ENCODE peak calls at places on chromosomes 1 and 21, in four cellular contexts. One of them, this sample, is unnamed. For H3K36me3, the result is how much of the 10 kb centered on the place peaks cover.

GRCh38 chr1:63051356-63051755 is 267.4 kb downstream of the ATG4C start:
- DNase-seq in right lobe of liver: no peak
- DNase-seq in ovary: no peak
- DNase-seq in mucosa of descending colon: no peak
- DNase-seq in this sample: no peak

GRCh38 chr21:38965241-38965640 is 159.5 kb downstream of the ETS2 start:
- DNase-seq in ovary: no peak
- DNase-seq in mucosa of descending colon: no peak
- DNase-seq in right lobe of liver: no peak
- DNase-seq in this sample: no peak

GRCh38 chr1:152752225-152752624 is 5.6 kb upstream of the KPRP start:
- DNase-seq in right lobe of liver: no peak
- DNase-seq in ovary: no peak
- DNase-seq in mucosa of descending colon: no peak
- DNase-seq in this sample: no peak

GRCh38 chr1:7760245-7760644 is 10.9 kb upstream of the VAMP3 start:
- DNase-seq in ovary: no peak
- DNase-seq in right lobe of liver: no peak
- DNase-seq in mucosa of descending colon: no peak
- DNase-seq in this sample: no peak

GRCh38 chr1:217389895-217390294 is 241.0 kb downstream of the GPATCH2 start:
- DNase-seq in ovary: no peak
- DNase-seq in right lobe of liver: no peak
- DNase-seq in mucosa of descending colon: no peak
- DNase-seq in this sample: no peak

GRCh38 chr1:93080424-93080823 is 1.3 kb downstream of the MTF2 start:
- DNase-seq in right lobe of liver: no peak
- DNase-seq in mucosa of descending colon: no peak
- DNase-seq in ovary: no peak
- DNase-seq in this sample: no peak

GRCh38 chr21:31426235-31426797 is 82.3 kb upstream of the TIAM1 start:
- DNase-seq in ovary: no peak
- DNase-seq in right lobe of liver: no peak
- DNase-seq in mucosa of descending colon: no peak
- DNase-seq in this sample: no peak

GRCh38 chr1:218030846-218031245 is 254.2 kb upstream of the RRP15 start:
- DNase-seq in right lobe of liver: no peak
- DNase-seq in ovary: no peak
- DNase-seq in mucosa of descending colon: no peak
- DNase-seq in this sample: no peak

GRCh38 chr21:41606706-41607105 is 98.7 kb upstream of the TMPRSS2 start:
- DNase-seq in mucosa of descending colon: no peak
- DNase-seq in right lobe of liver: no peak
- DNase-seq in ovary: no peak
- DNase-seq in this sample: no peak

GRCh38 chr21:38984982-38985422 is 179.3 kb downstream of the ETS2 start:
- DNase-seq in ovary: no peak
- DNase-seq in mucosa of descending colon: no peak
- DNase-seq in right lobe of liver: no peak
- DNase-seq in this sample: no peak

GRCh38 chr1:23989249-23989648 is 9.1 kb upstream of the SRSF10 start:
- DNase-seq in mucosa of descending colon: no peak
- DNase-seq in right lobe of liver: no peak
- DNase-seq in ovary: no peak
- DNase-seq in this sample: no peak

GRCh38 chr1:99149952-99150351 is 114.3 kb upstream of the PLPPR4 start:
- DNase-seq in ovary: no peak
- DNase-seq in mucosa of descending colon: no peak
- DNase-seq in right lobe of liver: no peak
- DNase-seq in this sample: no peak

GRCh38 chr21:34205811-34206635 is 132.6 kb downstream of the MRPS6 start:
- DNase-seq in mucosa of descending colon: no peak
- DNase-seq in ovary: no peak
- DNase-seq in right lobe of liver: no peak
- DNase-seq in this sample: no peak

GRCh38 chr21:32256226-32256625 is 22.6 kb downstream of the MIS18A start:
- DNase-seq in mucosa of descending colon: no peak
- DNase-seq in ovary: no peak
- DNase-seq in right lobe of liver: no peak
- DNase-seq in this sample: no peak

GRCh38 chr1:155729031-155729898 is 40.4 kb downstream of the DAP3 start:
- DNase-seq in mucosa of descending colon: no peak
- DNase-seq in ovary: peak
- DNase-seq in right lobe of liver: peak
- DNase-seq in this sample: peak

GRCh38 chr1:43847290-43847689 is 86.3 kb upstream of the ARTN start:
- DNase-seq in ovary: no peak
- DNase-seq in mucosa of descending colon: no peak
- DNase-seq in right lobe of liver: no peak
- DNase-seq in this sample: no peak

GRCh38 chr21:31552826-31553225 is 106.7 kb upstream of the SOD1 start:
- DNase-seq in mucosa of descending colon: no peak
- DNase-seq in right lobe of liver: no peak
- DNase-seq in ovary: no peak
- DNase-seq in this sample: no peak

GRCh38 chr1:44030606-44031050 is 634 bp downstream of the SLC6A9 start:
- DNase-seq in ovary: peak
- DNase-seq in right lobe of liver: no peak
- DNase-seq in mucosa of descending colon: no peak
- DNase-seq in this sample: no peak

GRCh38 chr1:66333463-66334232 is 200.3 kb upstream of the SGIP1 start:
- DNase-seq in right lobe of liver: no peak
- DNase-seq in mucosa of descending colon: peak
- DNase-seq in ovary: no peak
- DNase-seq in this sample: no peak

GRCh38 chr1:183164350-183164749 is 21.7 kb upstream of the LAMC2 start:
- DNase-seq in ovary: no peak
- DNase-seq in right lobe of liver: no peak
- DNase-seq in mucosa of descending colon: no peak
- DNase-seq in this sample: no peak

GRCh38 chr1:225146478-225146877 is 217.0 kb downstream of the DNAH14 start:
- DNase-seq in right lobe of liver: no peak
- DNase-seq in ovary: no peak
- DNase-seq in mucosa of descending colon: no peak
- DNase-seq in this sample: no peak

GRCh38 chr1:158100498-158100897 is 80.2 kb upstream of the CD1D start:
- DNase-seq in ovary: no peak
- DNase-seq in right lobe of liver: no peak
- DNase-seq in mucosa of descending colon: no peak
- DNase-seq in this sample: no peak

GRCh38 chr21:41740604-41741252 is 26.1 kb downstream of the RIPK4 start:
- DNase-seq in mucosa of descending colon: no peak
- DNase-seq in ovary: no peak
- DNase-seq in right lobe of liver: no peak
- DNase-seq in this sample: no peak

GRCh38 chr1:95259245-95259644 is 25.2 kb downstream of the RWDD3 start:
- DNase-seq in mucosa of descending colon: no peak
- DNase-seq in right lobe of liver: no peak
- DNase-seq in ovary: no peak
- DNase-seq in this sample: no peak

GRCh38 chr1:110519125-110519810 is at the start of gene KCNA10:
- DNase-seq in right lobe of liver: no peak
- DNase-seq in mucosa of descending colon: no peak
- DNase-seq in ovary: no peak
- DNase-seq in this sample: no peak

GRCh38 chr1:157047064-157047410 is 1.5 kb upstream of the ARHGEF11 start:
- DNase-seq in right lobe of liver: no peak
- DNase-seq in ovary: no peak
- DNase-seq in mucosa of descending colon: no peak
- DNase-seq in this sample: no peak

GRCh38 chr1:36922071-36922470 is 112.2 kb downstream of the GRIK3 start:
- DNase-seq in ovary: no peak
- DNase-seq in mucosa of descending colon: no peak
- DNase-seq in right lobe of liver: peak
- DNase-seq in this sample: no peak

GRCh38 chr21:35217504-35218060 is 168.5 kb upstream of the RUNX1 start:
- DNase-seq in ovary: no peak
- DNase-seq in mucosa of descending colon: no peak
- DNase-seq in right lobe of liver: no peak
- DNase-seq in this sample: no peak

GRCh38 chr1:160879056-160879455 is 5.9 kb downstream of the ITLN1 start:
- DNase-seq in mucosa of descending colon: no peak
- DNase-seq in ovary: no peak
- DNase-seq in right lobe of liver: no peak
- DNase-seq in this sample: no peak

DNA sequence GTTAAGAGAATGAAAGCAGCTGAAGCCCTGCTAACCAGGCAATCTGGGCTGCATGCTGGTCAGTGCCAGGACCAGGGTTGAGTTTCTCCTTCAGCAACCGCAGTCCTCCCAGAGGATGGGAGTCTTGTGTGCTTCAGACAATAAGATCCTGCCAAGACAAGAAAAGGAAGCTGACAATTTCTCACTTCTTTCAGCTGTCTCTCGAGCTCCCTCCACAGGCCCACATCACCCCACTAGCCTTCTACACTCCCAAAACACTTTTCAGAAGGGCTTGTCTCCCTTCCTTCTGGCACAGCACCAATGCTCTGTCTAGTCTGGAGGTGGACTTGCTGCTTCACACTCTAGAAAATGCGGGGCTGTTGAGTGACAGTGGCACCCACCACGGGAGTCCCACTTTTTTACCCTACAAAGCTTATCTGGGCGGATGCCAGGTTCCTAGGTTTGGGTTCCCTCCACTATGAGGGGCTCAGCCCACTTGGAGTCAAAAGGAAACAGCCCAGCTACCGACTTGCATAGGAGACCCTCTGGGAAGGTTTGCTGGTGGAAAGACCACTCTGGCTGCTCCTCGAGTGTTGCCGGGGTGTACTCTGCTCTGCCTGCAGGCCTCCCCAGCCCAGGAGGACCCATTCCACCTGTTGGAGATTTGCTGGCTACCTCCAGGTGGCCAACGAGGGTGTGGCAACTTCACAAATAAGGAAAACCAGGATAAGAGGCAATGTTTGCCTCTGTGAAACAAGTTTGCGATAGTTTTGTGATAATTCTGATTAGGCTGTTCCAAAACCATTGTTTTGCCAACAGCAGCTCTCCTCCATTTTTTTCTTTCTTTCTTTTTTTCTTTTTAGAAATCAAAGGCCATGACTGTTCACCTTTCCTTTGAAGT is 68.9 kb downstream of the TENT5C start:
- DNase-seq in right lobe of liver: no peak
- DNase-seq in ovary: no peak
- DNase-seq in mucosa of descending colon: peak
- DNase-seq in this sample: no peak
- TF ChIP-seq CTCF in right lobe of liver: no peak
- TF ChIP-seq CTCF in ovary: no peak
- TF ChIP-seq CTCF in mucosa of descending colon: no peak
- TF ChIP-seq CTCF in this sample: no peak

DNA sequence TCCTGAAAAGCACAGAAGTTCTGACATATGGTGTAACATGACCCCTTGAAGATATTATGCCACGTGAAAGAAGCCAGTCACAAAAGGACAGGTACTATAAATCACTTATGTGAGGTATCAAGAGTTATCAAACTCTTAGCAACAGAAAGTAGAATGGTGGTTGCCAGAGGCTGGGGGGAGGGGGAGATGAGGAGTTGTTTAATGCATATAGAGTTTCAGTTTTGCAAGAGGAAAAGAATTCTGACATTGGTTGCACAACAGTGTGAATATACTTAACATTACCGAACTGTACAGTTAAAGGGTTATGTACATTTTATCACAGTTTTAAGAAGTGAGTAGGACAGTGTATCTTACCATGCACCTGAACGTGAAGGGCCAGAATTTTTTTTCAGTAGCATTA is 80.0 kb downstream of the USP25 start:
- DNase-seq in mucosa of descending colon: no peak
- DNase-seq in ovary: no peak
- DNase-seq in right lobe of liver: no peak
- DNase-seq in this sample: no peak
- H3K36me3 ChIP-seq in mucosa of descending colon: under half
- H3K36me3 ChIP-seq in ovary: under half
- H3K36me3 ChIP-seq in right lobe of liver: under half
- H3K36me3 ChIP-seq in this sample: under half

GRCh38 chr1:57987507-57987906 is 559.0 kb downstream of the OMA1 start:
- DNase-seq in ovary: no peak
- DNase-seq in mucosa of descending colon: no peak
- DNase-seq in right lobe of liver: no peak
- DNase-seq in this sample: no peak
- TF ChIP-seq CTCF in ovary: no peak
- TF ChIP-seq CTCF in mucosa of descending colon: no peak
- TF ChIP-seq CTCF in right lobe of liver: no peak
- TF ChIP-seq CTCF in this sample: no peak

GRCh38 chr1:32791881-32792280 is 25.3 kb downstream of the YARS1 start:
- DNase-seq in ovary: no peak
- DNase-seq in right lobe of liver: no peak
- DNase-seq in mucosa of descending colon: no peak
- DNase-seq in this sample: no peak
- H3K36me3 ChIP-seq in ovary: under half
- H3K36me3 ChIP-seq in right lobe of liver: half or more
- H3K36me3 ChIP-seq in mucosa of descending colon: under half
- H3K36me3 ChIP-seq in this sample: under half

DNA sequence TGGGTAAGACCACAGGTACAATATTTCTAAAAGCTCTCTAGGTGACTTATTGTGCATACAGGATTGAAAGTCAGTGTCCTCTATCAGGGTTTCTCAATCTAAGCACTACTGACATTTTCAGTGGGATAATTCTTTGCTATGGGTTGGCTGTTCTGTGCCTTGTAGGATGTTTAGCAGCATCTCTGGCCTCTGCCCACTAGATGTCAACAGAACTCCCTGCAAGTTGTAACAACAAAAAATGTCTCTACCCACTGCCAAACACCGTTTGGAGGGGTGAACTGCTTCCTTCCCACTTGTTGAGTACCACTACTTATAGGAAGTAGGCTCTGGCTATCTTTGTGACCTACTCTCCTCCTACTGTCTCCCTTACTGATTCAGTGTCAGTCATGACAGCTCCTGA is 90.1 kb upstream of the ZRANB2 start:
- DNase-seq in mucosa of descending colon: no peak
- DNase-seq in right lobe of liver: no peak
- DNase-seq in ovary: no peak
- DNase-seq in this sample: no peak
- TF ChIP-seq CTCF in mucosa of descending colon: no peak
- TF ChIP-seq CTCF in right lobe of liver: no peak
- TF ChIP-seq CTCF in ovary: no peak
- TF ChIP-seq CTCF in this sample: no peak

GRCh38 chr1:91511386-91511785 is 10.7 kb downstream of the CDC7 start:
- DNase-seq in ovary: no peak
- DNase-seq in mucosa of descending colon: no peak
- DNase-seq in right lobe of liver: no peak
- DNase-seq in this sample: no peak
- H3K36me3 ChIP-seq in ovary: under half
- H3K36me3 ChIP-seq in mucosa of descending colon: under half
- H3K36me3 ChIP-seq in right lobe of liver: under half
- H3K36me3 ChIP-seq in this sample: under half

GRCh38 chr21:29196664-29197052 is 66.2 kb downstream of the MAP3K7CL start:
- DNase-seq in ovary: no peak
- DNase-seq in mucosa of descending colon: no peak
- DNase-seq in right lobe of liver: no peak
- DNase-seq in this sample: no peak

GRCh38 chr21:29194342-29194741 is 63.9 kb downstream of the MAP3K7CL start:
- DNase-seq in ovary: no peak
- DNase-seq in right lobe of liver: no peak
- DNase-seq in mucosa of descending colon: no peak
- DNase-seq in this sample: no peak

GRCh38 chr21:29194847-29195246 is 64.4 kb downstream of the MAP3K7CL start:
- DNase-seq in right lobe of liver: no peak
- DNase-seq in ovary: no peak
- DNase-seq in mucosa of descending colon: no peak
- DNase-seq in this sample: no peak

GRCh38 chr21:29193907-29194306 is 63.5 kb downstream of the MAP3K7CL start:
- DNase-seq in mucosa of descending colon: no peak
- DNase-seq in right lobe of liver: no peak
- DNase-seq in ovary: no peak
- DNase-seq in this sample: no peak

GRCh38 chr21:29196021-29196663 is 65.7 kb downstream of the MAP3K7CL start:
- DNase-seq in ovary: peak
- DNase-seq in right lobe of liver: no peak
- DNase-seq in mucosa of descending colon: no peak
- DNase-seq in this sample: no peak
- TF ChIP-seq CTCF in ovary: no peak
- TF ChIP-seq CTCF in right lobe of liver: peak
- TF ChIP-seq CTCF in mucosa of descending colon: no peak
- TF ChIP-seq CTCF in this sample: no peak

This sample was measured in prostate gland.